ENCODE peak calls at places on chromosomes 12 and 14, in nine cellular contexts. M, W, L, B, X, T, S, Z and F are unnamed samples.

GRCh38 chr12:109440851-109441490 is 36.1 kb downstream of the KCTD10 start:
- DNase-seq in B (no peak), T (no peak), W (peak), Z (no peak), L (no peak), M (no peak), S (no peak), X (no peak), F (no peak)

GRCh38 chr14:23209651-23210423 is 26.4 kb upstream of the SLC7A8 start:
- DNase-seq in W (no peak), S (peak), M (no peak), T (no peak), B (no peak), Z (no peak), L (no peak), X (no peak), F (no peak)

GRCh38 chr14:75249251-75249957 is 29.2 kb upstream of the FOS start:
- DNase-seq in Z (peak), M (peak), T (no peak), X (peak), L (no peak), W (no peak), B (no peak), S (no peak), F (peak)

GRCh38 chr14:90483551-90483950 is 86.7 kb downstream of the CALM1 start:
- DNase-seq in M (no peak), Z (peak), W (no peak), L (no peak), S (no peak), X (no peak), B (no peak), T (no peak), F (no peak)

GRCh38 chr14:74612346-74613021 is 447 bp upstream of the LTBP2 start:
- DNase-seq in W (peak), M (no peak), L (peak), Z (peak), B (peak), T (peak), X (peak), S (peak), F (peak)

GRCh38 chr12:47360771-47361388 is 281.1 kb upstream of the AMIGO2 start:
- DNase-seq in B (no peak), X (no peak), S (no peak), T (no peak), Z (no peak), L (no peak), M (no peak), W (no peak), F (no peak)

GRCh38 chr12:3366451-3367155 is 124.4 kb upstream of the PRMT8 start:
- DNase-seq in W (no peak), L (no peak), S (no peak), M (no peak), Z (no peak), X (no peak), B (no peak), T (no peak), F (no peak)

GRCh38 chr14:102371361-102371760 is 8.6 kb downstream of the TECPR2 start:
- DNase-seq in S (no peak), M (no peak), W (no peak), L (no peak), Z (no peak), B (no peak), T (no peak), X (no peak), F (no peak)

GRCh38 chr14:36973806-36974442 is 198.5 kb downstream of the SLC25A21 start:
- DNase-seq in Z (no peak), M (no peak), W (no peak), X (no peak), S (peak), B (no peak), T (no peak), L (no peak), F (no peak)

GRCh38 chr14:91888641-91889476 is 21.5 kb upstream of the TC2N start:
- DNase-seq in Z (no peak), T (no peak), B (no peak), S (peak), M (no peak), X (no peak), W (no peak), L (no peak), F (no peak)

GRCh38 chr14:20383032-20383431 is 30.3 kb downstream of the TEP1 start:
- DNase-seq in L (no peak), T (no peak), Z (no peak), S (no peak), M (no peak), X (no peak), W (no peak), B (no peak), F (no peak)

GRCh38 chr12:73486256-73486655 is 1051.4 kb upstream of the ATXN7L3B start:
- DNase-seq in S (no peak), T (no peak), L (no peak), B (no peak), W (no peak), X (no peak), M (no peak), Z (no peak), F (no peak)

GRCh38 chr12:125794401-125794800 is 729.2 kb downstream of the AACS start:
- DNase-seq in M (no peak), W (no peak), X (no peak), S (no peak), Z (no peak), B (no peak), L (no peak), T (no peak), F (no peak)

GRCh38 chr14:101845896-101846295 is 84.4 kb downstream of the PPP2R5C start:
- DNase-seq in T (no peak), L (no peak), Z (no peak), W (no peak), X (no peak), M (no peak), B (no peak), S (no peak), F (no peak)

GRCh38 chr12:57622293-57623245 is 10.4 kb downstream of the B4GALNT1 start:
- DNase-seq in X (no peak), S (no peak), L (no peak), W (no peak), Z (no peak), B (no peak), T (no peak), M (no peak), F (no peak)

GRCh38 chr12:52037248-52037861 is 13.9 kb upstream of the NR4A1 start:
- DNase-seq in L (peak), B (no peak), W (peak), M (no peak), S (peak), X (no peak), Z (peak), T (no peak), F (peak)
- TF ChIP-seq POLR2A in L (no peak), B (no peak), W (no peak), M (no peak), S (peak), X (no peak), Z (no peak), T (no peak), F (no peak)

GRCh38 chr12:9948606-9949286 is 16.6 kb upstream of the CLEC2A start:
- DNase-seq in W (no peak), B (no peak), T (no peak), X (no peak), L (no peak), Z (no peak), M (peak), S (no peak), F (no peak)

GRCh38 chr12:9947674-9948073 is 15.5 kb upstream of the CLEC2A start:
- DNase-seq in B (no peak), L (no peak), Z (no peak), M (no peak), X (no peak), W (no peak), T (no peak), S (no peak), F (no peak)

GRCh38 chr12:9951026-9951652 is 19.0 kb upstream of the CLEC2A start:
- DNase-seq in M (peak), S (no peak), W (no peak), B (no peak), Z (no peak), X (no peak), L (no peak), T (no peak), F (no peak)
- H3K4me3 ChIP-seq in M (no peak), S (no peak), W (no peak), B (no peak), Z (no peak), X (no peak), L (no peak), T (no peak), F (no peak)

GRCh38 chr14:71166434-71166833 is 259.2 kb downstream of the PCNX1 start:
- DNase-seq in B (peak), X (no peak), L (no peak), W (peak), T (peak), M (no peak), S (peak), Z (no peak), F (no peak)

GRCh38 chr14:71163050-71163841 is 256.0 kb downstream of the PCNX1 start:
- DNase-seq in W (no peak), T (no peak), X (no peak), B (no peak), L (no peak), M (no peak), S (no peak), Z (no peak), F (no peak)

GRCh38 chr14:71165121-71165574 is 257.9 kb downstream of the PCNX1 start:
- DNase-seq in S (peak), B (no peak), M (no peak), L (no peak), T (no peak), W (no peak), X (no peak), Z (no peak), F (no peak)

GRCh38 chr14:71165650-71166049 is 258.4 kb downstream of the PCNX1 start:
- DNase-seq in L (no peak), X (no peak), S (no peak), W (no peak), B (no peak), T (no peak), M (no peak), Z (no peak), F (no peak)

GRCh38 chr14:71163842-71164500 is 256.7 kb downstream of the PCNX1 start:
- DNase-seq in T (no peak), B (no peak), W (no peak), X (no peak), M (no peak), Z (no peak), L (no peak), S (no peak), F (no peak)
- TF ChIP-seq POLR2A in T (no peak), B (no peak), W (no peak), X (no peak), M (no peak), Z (no peak), L (no peak), S (no peak), F (no peak)

GRCh38 chr14:34044666-34045306 is 93.9 kb upstream of the EGLN3 start:
- DNase-seq in B (no peak), Z (no peak), M (no peak), W (no peak), S (no peak), L (no peak), X (no peak), T (no peak), F (no peak)

GRCh38 chr14:34043627-34044372 is 92.9 kb upstream of the EGLN3 start:
- DNase-seq in B (peak), L (no peak), X (no peak), M (peak), T (peak), S (no peak), W (no peak), Z (no peak), F (no peak)

GRCh38 chr14:34049769-34050168 is 98.9 kb upstream of the EGLN3 start:
- DNase-seq in W (no peak), Z (no peak), X (no peak), M (no peak), S (no peak), L (no peak), T (no peak), B (no peak), F (no peak)

GRCh38 chr14:34044373-34044637 is 93.4 kb upstream of the EGLN3 start:
- DNase-seq in T (no peak), W (no peak), X (no peak), B (no peak), L (no peak), S (no peak), M (no peak), Z (no peak), F (no peak)

GRCh38 chr14:34046799-34047520 is 96.1 kb upstream of the EGLN3 start:
- DNase-seq in X (no peak), Z (no peak), T (no peak), L (no peak), M (no peak), W (no peak), S (no peak), B (no peak), F (no peak)
- H3K4me3 ChIP-seq in X (no peak), Z (no peak), T (no peak), L (no peak), M (no peak), W (no peak), S (no peak), B (no peak), F (no peak)